ENCODE peak calls at places on chromosomes 6 and 20, in eight cellular contexts. N is tibial nerve, X is A549, F is K562, O is stomach, D is ovary, A is SK-N-SH, T is GM12878. Y is an unnamed sample.

GRCh38 chr6:169095153-169095552 is 158.5 kb downstream of the THBS2 start:
- DNase-seq in N (no peak), X (no peak), F (no peak), O (no peak), D (peak), A (no peak), T (no peak), Y (no peak)

GRCh38 chr6:74510878-74511277 is 695.0 kb downstream of the COL12A1 start:
- DNase-seq in N (no peak), X (no peak), F (no peak), O (no peak), D (no peak), A (no peak), T (no peak), Y (no peak)

GRCh38 chr20:59575653-59576052 is 28.7 kb upstream of the PHACTR3 start:
- DNase-seq in N (no peak), X (no peak), F (no peak), O (no peak), D (no peak), A (peak), T (no peak), Y (peak)

GRCh38 chr6:161947371-161947770 is 673.5 kb upstream of the AGPAT4 start:
- DNase-seq in N (no peak), X (no peak), F (no peak), O (no peak), D (no peak), A (no peak), T (no peak), Y (no peak)

GRCh38 chr6:91155129-91155528 is 568.3 kb upstream of the MAP3K7 start:
- DNase-seq in N (no peak), X (no peak), F (no peak), O (no peak), D (no peak), A (no peak), T (no peak), Y (no peak)

GRCh38 chr6:53306819-53307347 is 41.9 kb downstream of the ELOVL5 start:
- DNase-seq in N (no peak), X (no peak), F (no peak), O (no peak), D (no peak), A (no peak), T (peak), Y (no peak)

GRCh38 chr6:97669191-97669651 is 386.2 kb upstream of the MMS22L start:
- DNase-seq in N (no peak), X (no peak), F (no peak), O (no peak), D (no peak), A (peak), T (peak), Y (no peak)

GRCh38 chr6:136499370-136499769 is 50.9 kb downstream of the MAP7 start:
- DNase-seq in N (no peak), X (no peak), F (peak), O (no peak), D (no peak), A (no peak), T (no peak), Y (no peak)

GRCh38 chr6:85452441-85452881 is 2.6 kb downstream of the NT5E start:
- DNase-seq in N (no peak), X (no peak), F (no peak), O (no peak), D (no peak), A (no peak), T (no peak), Y (no peak)

GRCh38 chr6:87982134-87982533 is 65.5 kb upstream of the SPACA1 start:
- DNase-seq in N (no peak), X (no peak), F (no peak), O (no peak), D (no peak), A (no peak), T (no peak), Y (no peak)

GRCh38 chr20:34638532-34638931 is 38.4 kb downstream of the PIGU start:
- DNase-seq in N (no peak), X (no peak), F (no peak), O (no peak), D (no peak), A (no peak), T (no peak), Y (no peak)

GRCh38 chr6:49541210-49541724 is 9.2 kb upstream of the C6orf141 start:
- DNase-seq in N (no peak), X (peak), F (peak), O (no peak), D (no peak), A (no peak), T (no peak), Y (no peak)

GRCh38 chr6:73739097-73739496 is 43.1 kb downstream of the CD109 start:
- DNase-seq in N (no peak), X (peak), F (peak), O (no peak), D (no peak), A (peak), T (no peak), Y (no peak)

GRCh38 chr6:24667378-24667803 is 514 bp downstream of the ACOT13 start:
- DNase-seq in N (no peak), X (no peak), F (peak), O (no peak), D (no peak), A (peak), T (no peak), Y (no peak)

GRCh38 chr6:134221250-134221649 is 96.7 kb downstream of the SGK1 start:
- DNase-seq in N (no peak), X (no peak), F (no peak), O (no peak), D (no peak), A (no peak), T (no peak), Y (no peak)

GRCh38 chr6:42988486-42989020 is 4.2 kb downstream of the PPP2R5D start:
- DNase-seq in N (no peak), X (no peak), F (no peak), O (no peak), D (no peak), A (no peak), T (no peak), Y (no peak)

GRCh38 chr6:28711325-28711724 is 185.6 kb downstream of the GPX5 start:
- DNase-seq in N (no peak), X (no peak), F (no peak), O (no peak), D (no peak), A (no peak), T (no peak), Y (no peak)

DNA sequence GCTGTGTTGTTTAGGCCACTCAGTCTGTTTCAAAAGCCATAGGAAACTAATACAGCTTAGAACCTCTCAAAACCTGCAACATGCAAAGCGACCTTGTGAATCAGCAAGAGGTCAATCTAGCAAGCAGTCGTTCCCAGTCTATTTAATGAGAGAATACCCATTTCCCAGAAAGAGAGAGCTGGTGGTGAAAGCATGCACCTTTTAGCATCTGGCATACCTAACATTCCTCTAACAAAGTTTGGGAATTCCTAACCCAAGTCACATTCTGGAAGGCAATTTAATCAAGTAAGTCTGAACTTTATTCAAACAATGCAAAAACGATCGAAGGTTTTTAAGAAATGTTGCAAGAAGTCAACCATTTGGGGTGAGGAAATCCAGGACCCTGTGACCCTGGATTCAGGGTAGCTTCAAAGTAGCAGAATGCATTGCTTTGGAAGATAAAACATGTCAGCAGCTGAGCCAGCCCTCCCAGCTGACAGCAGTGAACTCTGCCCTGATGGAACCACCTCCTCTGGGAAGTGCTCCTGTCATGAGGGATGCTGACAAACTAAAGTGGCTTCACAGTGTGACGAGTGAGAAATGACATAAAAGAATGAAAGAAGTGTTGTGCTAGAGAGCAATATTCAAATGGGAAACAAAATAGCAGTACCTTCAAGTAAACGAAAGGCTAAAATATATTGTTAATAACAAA is 104.8 kb downstream of the GMDS start:
- DNase-seq in N (no peak), X (no peak), F (no peak), O (no peak), D (no peak), A (no peak), T (no peak), Y (no peak)
- TF ChIP-seq EP300 in N (no peak), X (no peak), F (no peak), O (no peak), D (no peak), A (no peak), T (no peak), Y (no peak)

DNA sequence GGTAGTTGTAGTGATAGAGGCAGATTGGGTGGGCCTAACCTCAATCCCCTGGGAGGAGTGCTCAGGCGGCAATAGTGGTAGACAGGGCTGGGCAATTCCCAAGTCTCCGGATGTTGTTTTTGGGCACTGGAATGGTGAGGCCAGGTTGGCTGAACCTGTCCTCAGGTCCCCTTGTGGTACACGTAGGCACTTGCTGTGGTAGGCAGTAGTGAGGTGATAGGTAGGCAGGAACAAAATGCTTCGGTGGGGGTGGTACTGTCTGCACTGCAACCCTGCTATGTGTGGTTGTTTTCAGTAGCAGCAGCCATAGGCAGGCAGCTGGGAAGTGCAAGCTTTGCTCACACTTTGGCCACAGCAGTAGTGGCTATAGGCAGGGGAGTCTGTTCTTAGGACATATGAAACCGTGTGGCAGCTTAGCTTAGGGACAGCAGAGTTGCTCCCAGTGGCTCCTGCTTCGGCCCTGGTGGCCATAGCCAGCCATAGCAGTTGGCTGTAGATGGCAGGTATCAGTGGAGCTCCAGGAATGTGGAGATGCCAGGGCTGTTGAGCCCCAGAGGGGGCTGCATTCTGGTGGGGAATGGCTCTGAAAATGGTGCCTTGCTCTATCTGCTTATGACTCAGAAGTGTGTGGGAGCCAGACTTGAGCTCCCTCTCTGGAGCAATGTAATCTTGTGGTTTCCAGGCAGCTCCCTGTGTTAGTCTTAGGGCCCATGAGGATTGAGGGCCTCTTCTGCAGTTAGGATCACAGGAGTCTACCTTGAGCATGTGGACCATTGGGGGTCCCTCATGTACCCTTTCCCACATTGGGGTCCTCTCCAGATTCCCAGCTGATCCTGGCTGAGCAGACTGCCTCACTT is 241.8 kb upstream of the BMP2 start:
- DNase-seq in N (no peak), X (no peak), F (no peak), O (no peak), D (no peak), A (no peak), T (no peak), Y (no peak)
- TF ChIP-seq CTCF in N (no peak), X (no peak), F (no peak), O (no peak), D (no peak), A (no peak), T (no peak), Y (no peak)

GRCh38 chr20:46088409-46089075 is 1.2 kb downstream of the NCOA5 start:
- DNase-seq in N (no peak), X (peak), F (peak), O (no peak), D (no peak), A (no peak), T (no peak), Y (no peak)
- TF ChIP-seq EP300 in N (no peak), X (no peak), F (no peak), O (no peak), D (no peak), A (no peak), T (no peak), Y (no peak)

DNA sequence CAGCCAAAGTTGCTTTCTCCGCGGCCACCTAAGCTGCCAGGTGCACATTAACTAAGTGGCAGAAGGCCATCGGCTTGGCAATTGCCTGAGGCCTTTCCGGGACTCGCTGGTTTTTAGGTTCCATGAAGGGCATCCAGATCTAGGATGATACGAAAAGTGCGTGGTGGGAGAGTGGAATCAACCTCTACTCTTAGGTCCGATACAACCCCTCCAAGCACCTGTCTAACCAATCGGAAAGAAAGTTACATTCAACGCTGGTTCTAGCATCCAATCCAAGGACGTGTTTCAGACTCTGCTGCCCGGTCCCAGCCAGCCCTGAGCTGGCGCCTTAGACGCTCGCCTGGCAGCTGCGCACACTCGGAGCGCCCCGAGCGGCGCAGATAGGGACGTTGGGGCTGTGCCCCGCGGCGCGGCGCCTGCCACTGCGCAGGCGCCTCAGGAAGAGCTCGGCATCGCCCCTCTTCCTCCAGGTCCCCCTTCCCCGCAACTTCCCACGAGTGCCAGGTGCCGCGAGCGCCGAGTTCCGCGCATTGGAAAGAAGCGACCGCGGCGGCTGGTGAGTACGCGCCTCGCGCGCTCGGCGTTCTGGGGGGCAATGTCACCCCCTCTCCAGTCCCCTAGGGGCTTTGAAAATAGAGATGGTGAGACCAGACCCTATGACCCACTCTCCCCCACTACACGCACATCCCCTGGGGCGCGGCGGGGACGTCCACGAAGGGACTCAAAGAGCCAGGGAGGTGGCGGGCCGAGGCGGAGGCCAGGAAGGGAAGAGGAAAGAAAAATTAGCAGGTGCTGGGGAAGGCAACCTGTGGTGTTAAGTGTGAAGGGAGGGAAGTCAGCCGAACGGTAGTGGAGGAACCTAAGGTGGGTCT is at the start of gene ENPP4:
- DNase-seq in N (peak), X (peak), F (no peak), O (peak), D (peak), A (peak), T (peak), Y (peak)
- TF ChIP-seq CTCF in N (peak), X (no peak), F (no peak), O (no peak), D (no peak), A (no peak), T (no peak), Y (no peak)

GRCh38 chr6:77688641-77689040 is 35.8 kb downstream of the MEI4 start:
- DNase-seq in N (no peak), X (no peak), F (no peak), O (no peak), D (no peak), A (no peak), T (no peak), Y (no peak)
- TF ChIP-seq EP300 in N (no peak), X (no peak), F (no peak), O (no peak), D (no peak), A (no peak), T (no peak), Y (no peak)

DNA sequence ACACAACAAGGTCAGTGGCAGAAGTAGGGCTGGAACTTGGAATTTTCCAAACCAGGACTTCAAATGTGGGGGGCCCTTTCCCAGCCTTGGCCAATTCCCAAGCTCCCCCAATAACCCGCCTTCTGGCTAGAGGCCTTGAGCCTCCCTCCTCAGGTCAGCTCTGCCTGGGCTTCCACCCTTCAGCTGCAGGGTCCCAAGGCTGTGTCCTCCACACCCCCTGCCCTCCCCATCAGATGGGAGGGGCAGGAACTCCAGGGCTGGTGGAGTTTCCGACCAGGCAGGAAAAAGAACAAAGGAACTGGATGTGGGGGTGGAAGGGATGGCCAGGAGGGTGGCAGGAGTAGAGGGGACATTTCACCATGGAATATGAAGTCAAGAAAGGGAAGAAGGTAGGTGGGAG is at the start of gene CCM2L:
- DNase-seq in N (no peak), X (no peak), F (no peak), O (no peak), D (no peak), A (no peak), T (no peak), Y (no peak)
- TF ChIP-seq CTCF in N (no peak), X (no peak), F (no peak), O (no peak), D (no peak), A (no peak), T (no peak), Y (no peak)